ENCODE peak calls at places on chromosomes 3 and 15, in nine cellular contexts. S is fibroblast of lung, N is heart left ventricle, O is thoracic aorta, Y is cardiac muscle cell, L is adrenal gland, Z is uterus, D is colonic mucosa, J is body of pancreas. T is an unnamed sample.

GRCh38 chr3:64299206-64299605 is 73.9 kb upstream of the PRICKLE2 start:
- DNase-seq in S (no peak), N (no peak), O (no peak), Y (peak; percentile 32), L (no peak), Z (no peak), D (no peak), J (no peak), T (no peak)

GRCh38 chr3:120129718-120130117 is 35.5 kb upstream of the GSK3B start:
- DNase-seq in S (peak; percentile 13), N (no peak), O (no peak), Y (no peak), L (no peak), Z (no peak), D (no peak), J (no peak), T (no peak)

GRCh38 chr3:183158552-183159006 is 4.0 kb downstream of the LAMP3 start:
- DNase-seq in S (peak; percentile 83), N (no peak), O (no peak), Y (peak; percentile 51), L (no peak), Z (no peak), D (no peak), J (no peak), T (no peak)

GRCh38 chr3:126959921-126960603 is 22.9 kb upstream of the PLXNA1 start:
- DNase-seq in S (peak; percentile 69), N (no peak), O (no peak), Y (peak; percentile 43), L (no peak), Z (no peak), D (no peak), J (no peak), T (no peak)

GRCh38 chr3:46553154-46553553 is 12.9 kb downstream of the LRRC2 start:
- DNase-seq in S (no peak), N (no peak), O (no peak), Y (peak; percentile 36), L (no peak), Z (no peak), D (no peak), J (no peak), T (no peak)

GRCh38 chr3:183131735-183132134 is 30.8 kb downstream of the LAMP3 start:
- DNase-seq in S (peak; percentile 19), N (no peak), O (no peak), Y (peak; percentile 70), L (no peak), Z (no peak), D (no peak), J (no peak), T (no peak)

GRCh38 chr3:37024092-37024491 is 30.8 kb downstream of the MLH1 start:
- DNase-seq in S (peak; percentile 15), N (no peak), O (no peak), Y (peak; percentile 30), L (no peak), Z (no peak), D (no peak), J (no peak), T (no peak)

GRCh38 chr3:150110097-150110496 is 139.4 kb upstream of the PFN2 start:
- DNase-seq in S (no peak), N (no peak), O (no peak), Y (no peak), L (no peak), Z (no peak), D (no peak), J (no peak), T (no peak)

GRCh38 chr3:159200176-159200575 is 398.3 kb downstream of the MFSD1 start:
- DNase-seq in S (peak; percentile 97), N (no peak), O (no peak), Y (peak; percentile 48), L (no peak), Z (no peak), D (no peak), J (no peak), T (no peak)

GRCh38 chr3:25505581-25505980 is 77.5 kb downstream of the RARB start:
- DNase-seq in S (no peak), N (no peak), O (no peak), Y (no peak), L (no peak), Z (no peak), D (no peak), J (no peak), T (no peak)

GRCh38 chr3:25497096-25497495 is 69.0 kb downstream of the RARB start:
- DNase-seq in S (no peak), N (no peak), O (no peak), Y (no peak), L (no peak), Z (no peak), D (no peak), J (no peak), T (no peak)

GRCh38 chr3:25507811-25508210 is 79.7 kb downstream of the RARB start:
- DNase-seq in S (no peak), N (no peak), O (no peak), Y (no peak), L (no peak), Z (no peak), D (no peak), J (no peak), T (no peak)

GRCh38 chr3:25503758-25504157 is 75.7 kb downstream of the RARB start:
- DNase-seq in S (no peak), N (no peak), O (no peak), Y (no peak), L (no peak), Z (no peak), D (no peak), J (no peak), T (no peak)

DNA sequence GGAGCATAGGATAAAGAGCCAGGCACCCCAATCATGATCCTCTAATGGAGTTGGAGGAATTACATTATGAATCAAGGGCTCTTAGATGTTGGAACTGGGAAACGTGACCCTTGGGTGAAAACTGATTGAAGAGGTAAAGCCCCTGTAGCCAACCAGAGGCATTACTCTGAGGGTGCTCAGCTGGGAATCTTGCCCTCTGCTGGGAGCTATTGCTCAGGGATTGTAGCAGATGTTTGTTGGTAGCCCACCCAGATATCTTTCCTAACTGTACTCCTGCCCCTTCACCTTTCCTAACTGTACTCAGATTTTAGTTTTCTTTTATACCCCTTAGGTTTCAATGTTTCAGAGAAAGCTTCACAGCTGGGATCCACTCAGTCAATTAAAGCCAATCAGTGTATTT is 74.2 kb downstream of the RARB start:
- DNase-seq in S (no peak), N (no peak), O (no peak), Y (no peak), L (no peak), Z (no peak), D (no peak), J (no peak), T (no peak)
- H3K9me3 ChIP-seq in S (no peaks in the 10 kb centered on the region), N (no peaks in the 10 kb centered on the region), O (no peaks in the 10 kb centered on the region), Y (no peaks in the 10 kb centered on the region), L (no peaks in the 10 kb centered on the region), Z (no peaks in the 10 kb centered on the region), D (no peaks in the 10 kb centered on the region), J (no peaks in the 10 kb centered on the region), T (no peaks in the 10 kb centered on the region)

GRCh38 chr3:8484409-8485140 is 17.0 kb upstream of the LMCD1 start:
- DNase-seq in S (no peak), N (no peak), O (no peak), Y (no peak), L (no peak), Z (no peak), D (no peak), J (no peak), T (no peak)
- H3K9me3 ChIP-seq in S (no peaks in the 10 kb centered on the region), N (no peaks in the 10 kb centered on the region), O (no peaks in the 10 kb centered on the region), Y (no peaks in the 10 kb centered on the region), L (no peaks in the 10 kb centered on the region), Z (no peaks in the 10 kb centered on the region), D (no peaks in the 10 kb centered on the region), J (no peaks in the 10 kb centered on the region), T (no peaks in the 10 kb centered on the region)

GRCh38 chr15:47974724-47975123 is 146.1 kb upstream of the SLC24A5 start:
- DNase-seq in S (no peak), N (no peak), O (no peak), Y (no peak), L (no peak), Z (no peak), D (no peak), J (no peak), T (no peak)
- H3K9me3 ChIP-seq in S (no peaks in the 10 kb centered on the region), N (no peaks in the 10 kb centered on the region), O (no peaks in the 10 kb centered on the region), Y (no peaks in the 10 kb centered on the region), L (no peaks in the 10 kb centered on the region), Z (no peaks in the 10 kb centered on the region), D (no peaks in the 10 kb centered on the region), J (no peaks in the 10 kb centered on the region), T (no peaks in the 10 kb centered on the region)

GRCh38 chr15:25170781-25171110 is 216.0 kb downstream of the SNRPN start:
- DNase-seq in S (no peak), N (peak; percentile 33), O (no peak), Y (no peak), L (peak; percentile 39), Z (no peak), D (no peak), J (no peak), T (peak; percentile 4)

GRCh38 chr15:25171856-25172687 is 217.3 kb downstream of the SNRPN start:
- DNase-seq in S (no peak), N (no peak), O (no peak), Y (no peak), L (peak; percentile 39), Z (peak; percentile 11), D (peak; percentile 9), J (peak; percentile 1), T (no peak)

GRCh38 chr15:25170113-25170731 is 215.4 kb downstream of the SNRPN start:
- DNase-seq in S (no peak), N (peak; percentile 39), O (no peak), Y (no peak), L (peak; percentile 43), Z (peak; percentile 4), D (no peak), J (peak; percentile 2), T (peak; percentile 7)

GRCh38 chr15:25171111-25171811 is 216.5 kb downstream of the SNRPN start:
- DNase-seq in S (no peak), N (no peak), O (no peak), Y (no peak), L (peak; percentile 38), Z (peak; percentile 7), D (peak; percentile 14), J (peak; percentile 2), T (peak; percentile 8)

GRCh38 chr15:25169318-25169717 is 214.5 kb downstream of the SNRPN start:
- DNase-seq in S (no peak), N (peak; percentile 42), O (no peak), Y (no peak), L (peak; percentile 39), Z (no peak), D (no peak), J (peak; percentile 2), T (peak; percentile 1)
- H3K9me3 ChIP-seq in S (no peaks in the 10 kb centered on the region), N (no peaks in the 10 kb centered on the region), O (peaks cover 13% of the 10 kb centered on the region), Y (no peaks in the 10 kb centered on the region), L (peaks cover 12% of the 10 kb centered on the region), Z (no peaks in the 10 kb centered on the region), D (peaks cover 6% of the 10 kb centered on the region), J (no peaks in the 10 kb centered on the region), T (no peaks in the 10 kb centered on the region)

T was measured in T-helper 17 cell.